ENCODE peak calls at places on chromosome 18, in five cellular contexts. B is CD4-positive, alpha-beta memory T cell; C is iPS DF 19.7; P is fibroblast of lung; T is SW 1271. I is an unnamed sample.

GRCh38 chr18:24763765-24764548 is 303.5 kb downstream of the HRH4 start:
- DNase-seq in P (peak; percentile 43), C (no peak), B (no peak), T (no peak), I (peak; percentile 13)

GRCh38 chr18:29823671-29824070 is 1218.9 kb downstream of the DSC3 start:
- DNase-seq in B (no peak), C (no peak), T (no peak), P (no peak), I (no peak)

GRCh38 chr18:23248826-23249225 is 113.5 kb downstream of the CABLES1 start:
- DNase-seq in B (no peak), T (no peak), C (no peak), P (no peak), I (no peak)

GRCh38 chr18:50079571-50080295 is 115.2 kb downstream of the MYO5B start:
- DNase-seq in C (no peak), P (no peak), T (no peak), B (no peak), I (no peak)

GRCh38 chr18:9898792-9899549 is 13.2 kb downstream of the TXNDC2 start:
- DNase-seq in C (no peak), P (no peak), B (no peak), T (no peak), I (no peak)

GRCh38 chr18:9209230-9209629 is 72.6 kb downstream of the ANKRD12 start:
- DNase-seq in B (no peak), P (peak; percentile 62), T (no peak), C (no peak), I (no peak)

GRCh38 chr18:58754544-58755068 is 83.3 kb downstream of the MALT1 start:
- DNase-seq in C (no peak), P (no peak), B (no peak), T (no peak), I (no peak)

GRCh38 chr18:11004951-11005350 is 144.4 kb downstream of the PIEZO2 start:
- DNase-seq in T (no peak), P (peak; percentile 6), B (no peak), C (no peak), I (no peak)

GRCh38 chr18:79211844-79212243 is 142.7 kb downstream of the ATP9B start:
- DNase-seq in C (no peak), T (no peak), B (no peak), P (no peak), I (no peak)

GRCh38 chr18:54004828-54005227 is 219.6 kb downstream of the MBD2 start:
- DNase-seq in C (peak; percentile 42), T (no peak), B (no peak), P (no peak), I (no peak)

GRCh38 chr18:50917021-50917420 is 38.1 kb downstream of the ME2 start:
- DNase-seq in B (no peak), P (peak; percentile 6), C (no peak), T (no peak), I (no peak)

GRCh38 chr18:2547477-2548087 is 23.7 kb downstream of the METTL4 start:
- DNase-seq in B (peak; percentile 40), P (peak; percentile 73), C (no peak), T (peak; percentile 28), I (no peak)